ENCODE peak calls at places on chromosomes 16 and 17, in six cellular contexts. R is fibroblast of pulmonary artery; A is fibroblast of lung; G is AG04450; X is CD8-positive, alpha-beta T cell; L is IMR-90. U is an unnamed sample.

GRCh38 chr17:61799812-61800484 is 63.4 kb downstream of the BRIP1 start:
- DNase-seq in R (no peak), A (no peak), G (no peak), X (no peak), L (no peak), U (no peak)

GRCh38 chr16:72658888-72659717 is 388.8 kb downstream of the ZFHX3 start:
- DNase-seq in R (peak), A (no peak), G (no peak), X (no peak), L (peak), U (peak)

GRCh38 chr16:29943846-29944669 is 17.8 kb upstream of the TMEM219 start:
- DNase-seq in R (peak), A (peak), G (peak), X (no peak), L (peak), U (peak)

GRCh38 chr16:22857296-22857695 is 43.3 kb downstream of the HS3ST2 start:
- DNase-seq in R (no peak), A (no peak), G (no peak), X (no peak), L (no peak), U (no peak)

GRCh38 chr16:48607056-48607825 is 2.7 kb downstream of the N4BP1 start:
- DNase-seq in R (peak), A (no peak), G (no peak), X (no peak), L (peak), U (peak)

GRCh38 chr17:70407501-70407900 is 238.2 kb downstream of the KCNJ2 start:
- DNase-seq in R (peak), A (peak), G (no peak), X (no peak), L (peak), U (peak)

GRCh38 chr16:2205104-2205966 is at the start of gene MLST8:
- DNase-seq in R (peak), A (peak), G (peak), X (peak), L (peak), U (peak)

GRCh38 chr16:19696312-19696711 is 21.7 kb downstream of the KNOP1 start:
- DNase-seq in R (peak), A (peak), G (peak), X (no peak), L (peak), U (peak)

GRCh38 chr17:70144260-70144846 is 25.0 kb upstream of the KCNJ2 start:
- DNase-seq in R (peak), A (peak), G (no peak), X (no peak), L (peak), U (peak)

GRCh38 chr16:64621616-64622015 is 500.2 kb downstream of the CDH11 start:
- DNase-seq in R (no peak), A (no peak), G (no peak), X (no peak), L (no peak), U (no peak)

GRCh38 chr17:81398170-81398854 is 3.1 kb downstream of the BAHCC1 start:
- DNase-seq in R (peak), A (peak), G (no peak), X (no peak), L (peak), U (peak)

GRCh38 chr17:61283043-61283442 is 116.6 kb upstream of the TBX2 start:
- DNase-seq in R (no peak), A (no peak), G (no peak), X (no peak), L (no peak), U (no peak)

GRCh38 chr16:85025781-85026653 is 1.6 kb upstream of the KIAA0513 start:
- DNase-seq in R (no peak), A (no peak), G (no peak), X (no peak), L (no peak), U (no peak)

GRCh38 chr17:33779399-33779697 is 475.7 kb upstream of the CCL2 start:
- DNase-seq in R (no peak), A (no peak), G (no peak), X (no peak), L (no peak), U (no peak)
- TF ChIP-seq CTCF in R (no peak), A (no peak), G (no peak), X (peak), L (no peak), U (no peak)

GRCh38 chr17:546456-546855 is 168.2 kb downstream of the VPS53 start:
- DNase-seq in R (no peak), A (no peak), G (no peak), X (no peak), L (no peak), U (no peak)
- H3K4me3 ChIP-seq in R (no peak), A (no peak), G (no peak), X (no peak), L (no peak), U (no peak)

GRCh38 chr16:89475144-89475543 is 15.2 kb downstream of the ANKRD11 start:
- DNase-seq in R (no peak), A (no peak), G (no peak), X (no peak), L (no peak), U (no peak)
- TF ChIP-seq CTCF in R (no peak), A (no peak), G (no peak), X (no peak), L (no peak), U (no peak)

GRCh38 chr17:48590603-48591161 is 641 bp upstream of the HOXB3 start:
- DNase-seq in R (no peak), A (peak), G (no peak), X (no peak), L (peak), U (no peak)
- H3K4me3 ChIP-seq in R (no peak), A (peak), G (peak), X (no peak), L (peak), U (no peak)

DNA sequence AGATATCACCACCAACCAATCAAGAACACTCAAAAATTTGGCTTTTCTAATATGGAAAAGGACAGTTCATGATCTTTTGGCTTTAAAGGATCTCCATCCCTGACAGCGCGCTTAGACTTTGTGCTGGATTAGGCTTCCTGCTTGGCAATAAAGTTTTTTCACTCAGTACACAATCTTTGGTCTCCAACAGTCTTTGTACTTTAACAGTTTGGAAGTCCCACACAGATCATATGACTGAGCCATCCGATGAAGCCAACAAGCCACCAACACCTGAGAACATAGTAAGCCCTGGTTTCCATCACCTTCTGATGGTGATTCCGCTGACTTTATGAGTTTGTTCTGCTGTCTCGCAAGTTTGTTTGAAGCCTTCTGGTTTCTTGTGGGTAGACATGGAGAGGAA is 34.3 kb downstream of the SMURF2 start:
- DNase-seq in R (no peak), A (no peak), G (no peak), X (no peak), L (no peak), U (no peak)
- TF ChIP-seq CTCF in R (no peak), A (no peak), G (no peak), X (no peak), L (no peak), U (no peak)

GRCh38 chr17:65131244-65131643 is 5.9 kb upstream of the RGS9 start:
- DNase-seq in R (no peak), A (no peak), G (no peak), X (no peak), L (no peak), U (no peak)

GRCh38 chr17:65134035-65134434 is 3.1 kb upstream of the RGS9 start:
- DNase-seq in R (no peak), A (no peak), G (no peak), X (no peak), L (no peak), U (no peak)

GRCh38 chr17:65137076-65137935 is at the start of gene RGS9:
- DNase-seq in R (peak), A (peak), G (no peak), X (peak), L (peak), U (peak)

GRCh38 chr17:65130829-65131228 is 6.3 kb upstream of the RGS9 start:
- DNase-seq in R (no peak), A (no peak), G (no peak), X (no peak), L (no peak), U (no peak)

GRCh38 chr17:65131946-65132345 is 5.2 kb upstream of the RGS9 start:
- DNase-seq in R (no peak), A (peak), G (peak), X (no peak), L (peak), U (peak)
- H3K4me3 ChIP-seq in R (no peak), A (no peak), G (no peak), X (no peak), L (no peak), U (no peak)

GRCh38 chr16:88533945-88534641 is 36.1 kb upstream of the ZC3H18 start:
- DNase-seq in R (peak), A (peak), G (no peak), X (peak), L (peak), U (peak)

GRCh38 chr16:88533381-88533831 is 36.8 kb upstream of the ZC3H18 start:
- DNase-seq in R (no peak), A (peak), G (peak), X (no peak), L (peak), U (peak)

GRCh38 chr16:88535857-88536222 is 34.4 kb upstream of the ZC3H18 start:
- DNase-seq in R (no peak), A (no peak), G (no peak), X (no peak), L (no peak), U (no peak)

GRCh38 chr16:88535181-88535856 is 34.9 kb upstream of the ZC3H18 start:
- DNase-seq in R (no peak), A (no peak), G (no peak), X (no peak), L (no peak), U (no peak)

GRCh38 chr16:88534731-88535141 is 35.5 kb upstream of the ZC3H18 start:
- DNase-seq in R (peak), A (peak), G (no peak), X (no peak), L (peak), U (peak)
- TF ChIP-seq CTCF in R (no peak), A (peak), G (no peak), X (no peak), L (peak), U (peak)